ENCODE peak calls at places on chromosomes 2 and 18, in ten cellular contexts. W, R, D, O, K, E, Y, P, V and I are unnamed samples.

GRCh38 chr2:160241251-160242137 is 41.4 kb upstream of the ITGB6 start:
- DNase-seq in D (no peak), P (peak; percentile 45), E (no peak), K (no peak), R (no peak), O (peak; percentile 75), V (peak; percentile 97), W (no peak), Y (no peak), I (peak; percentile 91)

GRCh38 chr2:38740851-38741541 is 10.2 kb downstream of the SRSF7 start:
- DNase-seq in P (no peak), R (peak; percentile 52), Y (no peak), W (peak; percentile 48), K (peak; percentile 76), O (peak; percentile 59), D (no peak), E (peak; percentile 78), V (peak; percentile 32), I (peak; percentile 58)

GRCh38 chr2:129849559-129850160 is 129.8 kb upstream of the RAB6C start:
- DNase-seq in V (peak; percentile 79), O (peak; percentile 52), K (peak; percentile 85), E (peak; percentile 84), W (peak; percentile 72), P (no peak), D (no peak), Y (no peak), R (peak; percentile 19), I (peak; percentile 84)

GRCh38 chr2:216119144-216119543 is 10.0 kb downstream of the XRCC5 start:
- DNase-seq in D (no peak), R (no peak), W (peak; percentile 83), Y (no peak), K (no peak), V (no peak), P (no peak), O (no peak), E (no peak), I (no peak)

GRCh38 chr2:118614856-118615255 is 232.6 kb downstream of the EN1 start:
- DNase-seq in R (no peak), E (no peak), O (no peak), W (peak; percentile 32), K (peak; percentile 51), P (no peak), V (no peak), Y (no peak), D (no peak), I (no peak)

GRCh38 chr18:13501896-13502295 is 224.5 kb downstream of the FAM210A start:
- DNase-seq in E (peak; percentile 11), V (peak; percentile 7), D (no peak), W (no peak), K (no peak), O (no peak), R (no peak), P (no peak), Y (no peak), I (no peak)

GRCh38 chr2:240131941-240132650 is 4.0 kb downstream of the COPS9 start:
- DNase-seq in W (peak; percentile 33), P (no peak), Y (no peak), D (no peak), O (no peak), R (no peak), V (no peak), K (no peak), E (no peak), I (no peak)

GRCh38 chr18:22433960-22434359 is 16.2 kb upstream of the CTAGE1 start:
- DNase-seq in V (no peak), R (no peak), E (no peak), Y (no peak), W (no peak), D (no peak), K (no peak), P (no peak), O (no peak), I (peak; percentile 44)

GRCh38 chr2:201440182-201440581 is 11.1 kb downstream of the TRAK2 start:
- DNase-seq in Y (no peak), P (peak; percentile 61), V (no peak), R (no peak), D (no peak), E (no peak), W (no peak), O (no peak), K (peak; percentile 85), I (no peak)

GRCh38 chr18:5982332-5982731 is 87.0 kb upstream of the TMEM200C start:
- DNase-seq in D (no peak), K (no peak), W (no peak), P (no peak), V (no peak), O (no peak), Y (no peak), E (no peak), R (no peak), I (no peak)

GRCh38 chr2:160349306-160349705 is 144.3 kb downstream of the RBMS1 start:
- DNase-seq in E (no peak), R (no peak), O (no peak), V (no peak), Y (no peak), K (no peak), D (no peak), W (no peak), P (no peak), I (no peak)

GRCh38 chr18:12858961-12859360 is 25.1 kb downstream of the PTPN2 start:
- DNase-seq in K (no peak), O (no peak), R (no peak), E (no peak), P (no peak), Y (no peak), V (no peak), W (no peak), D (no peak), I (no peak)

GRCh38 chr2:189551808-189552207 is 28.8 kb downstream of the SLC40A1 start:
- DNase-seq in D (no peak), O (no peak), W (no peak), K (no peak), E (no peak), P (no peak), R (no peak), Y (no peak), V (no peak), I (no peak)

GRCh38 chr18:27223570-27224340 is 38.6 kb upstream of the CHST9 start:
- DNase-seq in D (no peak), Y (no peak), K (no peak), W (peak; percentile 3), O (no peak), R (no peak), P (no peak), V (peak; percentile 69), E (no peak), I (no peak)

GRCh38 chr2:98378901-98379300 is 32.6 kb downstream of the CNGA3 start:
- DNase-seq in R (no peak), O (no peak), P (no peak), W (no peak), K (peak; percentile 94), E (no peak), D (no peak), Y (no peak), V (peak; percentile 11), I (peak; percentile 41)

GRCh38 chr2:172440795-172441194 is 13.4 kb downstream of the ITGA6 start:
- DNase-seq in W (peak; percentile 21), K (no peak), O (no peak), E (no peak), P (no peak), D (no peak), R (no peak), Y (no peak), V (peak; percentile 91), I (peak; percentile 23)

GRCh38 chr2:41939410-41939775 is 108.4 kb upstream of the PKDCC start:
- DNase-seq in E (no peak), V (no peak), Y (no peak), P (no peak), K (no peak), R (no peak), D (peak; percentile 55), O (no peak), W (no peak), I (no peak)

GRCh38 chr18:73943763-73944162 is 203.9 kb downstream of the FBXO15 start:
- DNase-seq in V (no peak), O (no peak), E (no peak), D (no peak), Y (no peak), P (no peak), W (no peak), K (no peak), R (no peak), I (no peak)

GRCh38 chr2:233938676-233939370 is 21.6 kb downstream of the TRPM8 start:
- DNase-seq in E (no peak), K (no peak), O (no peak), V (peak; percentile 16), D (no peak), P (no peak), Y (no peak), W (no peak), R (no peak), I (no peak)

GRCh38 chr2:10873171-10873570 is 38.6 kb upstream of the KCNF1 start:
- DNase-seq in P (no peak), R (no peak), O (no peak), V (no peak), W (no peak), D (no peak), Y (no peak), E (no peak), K (no peak), I (no peak)

GRCh38 chr2:86337235-86338099 is at the start of gene REEP1:
- DNase-seq in V (no peak), R (peak; percentile 8), E (no peak), W (peak; percentile 81), O (peak; percentile 30), P (peak; percentile 36), D (peak; percentile 40), Y (no peak), K (no peak), I (peak; percentile 1)

GRCh38 chr2:207122914-207123744 is 42.6 kb downstream of the KLF7 start:
- DNase-seq in K (no peak), P (no peak), E (no peak), R (no peak), O (no peak), W (no peak), Y (peak; percentile 66), V (peak; percentile 42), D (no peak), I (no peak)

GRCh38 chr2:238462782-238463396 is 36.2 kb downstream of the ASB1 start:
- DNase-seq in O (peak; percentile 45), K (peak; percentile 74), Y (no peak), E (peak; percentile 74), D (no peak), V (peak; percentile 62), P (no peak), W (peak; percentile 48), R (peak; percentile 48), I (peak; percentile 72)

GRCh38 chr2:14634223-14634884 is 1.8 kb downstream of the LRATD1 start:
- DNase-seq in V (peak; percentile 62), Y (peak; percentile 7), P (peak; percentile 93), K (peak; percentile 94), O (no peak), R (no peak), E (no peak), W (peak; percentile 91), D (peak; percentile 96), I (peak; percentile 80)

GRCh38 chr2:39247512-39247911 is 3.7 kb upstream of the CDKL4 start:
- DNase-seq in Y (no peak), P (no peak), E (no peak), O (no peak), K (no peak), D (no peak), V (no peak), W (no peak), R (no peak), I (no peak)

GRCh38 chr2:199261221-199261620 is 196.5 kb downstream of the SATB2 start:
- DNase-seq in D (no peak), R (no peak), V (peak; percentile 80), Y (no peak), K (peak; percentile 27), O (peak; percentile 10), E (no peak), P (no peak), W (peak; percentile 3), I (peak; percentile 86)

GRCh38 chr2:96139181-96139758 is 968 bp upstream of the ASTL start:
- DNase-seq in P (no peak), W (no peak), K (no peak), V (no peak), O (no peak), E (no peak), Y (no peak), D (no peak), R (no peak), I (no peak)

GRCh38 chr18:57210101-57210661 is 63.3 kb downstream of the BOD1L2 start:
- DNase-seq in K (peak; percentile 73), W (peak; percentile 68), P (peak; percentile 44), V (peak; percentile 88), Y (no peak), O (peak; percentile 64), E (no peak), R (no peak), D (peak; percentile 90), I (peak; percentile 68)